ENCODE peak calls at places on chromosomes 2 and 18, in four cellular contexts. One of them, this sample, is unnamed.

GRCh38 chr2:197131558-197131855 is 179.1 kb downstream of the ANKRD44 start:
- DNase-seq in fibroblast of mammary gland: no peak
- DNase-seq in endothelial cell: no peak
- DNase-seq in astrocyte: no peak
- DNase-seq in this sample: no peak

GRCh38 chr2:119574108-119574815 is 30.0 kb downstream of the CFAP221 start:
- DNase-seq in endothelial cell: no peak
- DNase-seq in astrocyte: no peak
- DNase-seq in fibroblast of mammary gland: no peak
- DNase-seq in this sample: no peak

GRCh38 chr2:74148457-74149248 is 941 bp upstream of the BOLA3 start:
- DNase-seq in endothelial cell: no peak
- DNase-seq in astrocyte: no peak
- DNase-seq in fibroblast of mammary gland: peak
- DNase-seq in this sample: no peak

GRCh38 chr2:107412981-107413380 is 413.7 kb upstream of the RGPD4 start:
- DNase-seq in fibroblast of mammary gland: peak
- DNase-seq in endothelial cell: no peak
- DNase-seq in astrocyte: peak
- DNase-seq in this sample: no peak

GRCh38 chr18:25457636-25458035 is 105.7 kb upstream of the ZNF521 start:
- DNase-seq in astrocyte: no peak
- DNase-seq in fibroblast of mammary gland: peak
- DNase-seq in endothelial cell: no peak
- DNase-seq in this sample: no peak

GRCh38 chr2:48306409-48307284 is 223.3 kb upstream of the STON1 start:
- DNase-seq in fibroblast of mammary gland: peak
- DNase-seq in astrocyte: peak
- DNase-seq in endothelial cell: no peak
- DNase-seq in this sample: no peak

GRCh38 chr2:239257511-239257937 is 143.3 kb downstream of the HDAC4 start:
- DNase-seq in fibroblast of mammary gland: peak
- DNase-seq in astrocyte: peak
- DNase-seq in endothelial cell: no peak
- DNase-seq in this sample: no peak

GRCh38 chr18:42041793-42042192 is 86.8 kb downstream of the PIK3C3 start:
- DNase-seq in astrocyte: no peak
- DNase-seq in endothelial cell: no peak
- DNase-seq in fibroblast of mammary gland: no peak
- DNase-seq in this sample: no peak

GRCh38 chr2:23587330-23587729 is 202.4 kb downstream of the KLHL29 start:
- DNase-seq in fibroblast of mammary gland: no peak
- DNase-seq in astrocyte: no peak
- DNase-seq in endothelial cell: no peak
- DNase-seq in this sample: no peak

GRCh38 chr2:170848587-170848986 is 31.9 kb downstream of the GAD1 start:
- DNase-seq in fibroblast of mammary gland: peak
- DNase-seq in astrocyte: peak
- DNase-seq in endothelial cell: no peak
- DNase-seq in this sample: no peak

GRCh38 chr2:3670376-3670775 is 12.4 kb downstream of the ALLC start:
- DNase-seq in fibroblast of mammary gland: no peak
- DNase-seq in endothelial cell: no peak
- DNase-seq in astrocyte: no peak
- DNase-seq in this sample: no peak

GRCh38 chr2:219420687-219421086 is 2.5 kb downstream of the DES start:
- DNase-seq in astrocyte: no peak
- DNase-seq in endothelial cell: no peak
- DNase-seq in fibroblast of mammary gland: no peak
- DNase-seq in this sample: no peak

GRCh38 chr2:85326406-85326945 is 1.3 kb downstream of the TGOLN2 start:
- DNase-seq in endothelial cell: no peak
- DNase-seq in astrocyte: no peak
- DNase-seq in fibroblast of mammary gland: peak
- DNase-seq in this sample: no peak

GRCh38 chr18:58805482-58806187 is 59.0 kb upstream of the ZNF532 start:
- DNase-seq in endothelial cell: no peak
- DNase-seq in astrocyte: no peak
- DNase-seq in fibroblast of mammary gland: no peak
- DNase-seq in this sample: no peak

GRCh38 chr18:56711706-56712445 is 60.7 kb downstream of the WDR7 start:
- DNase-seq in astrocyte: no peak
- DNase-seq in fibroblast of mammary gland: peak
- DNase-seq in endothelial cell: no peak
- DNase-seq in this sample: no peak

GRCh38 chr18:44803019-44803650 is 122.4 kb downstream of the SETBP1 start:
- DNase-seq in endothelial cell: no peak
- DNase-seq in astrocyte: peak
- DNase-seq in fibroblast of mammary gland: peak
- DNase-seq in this sample: no peak

GRCh38 chr2:127218843-127219715 is 1.0 kb downstream of the CYP27C1 start:
- DNase-seq in astrocyte: no peak
- DNase-seq in endothelial cell: peak
- DNase-seq in fibroblast of mammary gland: no peak
- DNase-seq in this sample: peak

GRCh38 chr2:66805136-66805535 is 370.2 kb downstream of the MEIS1 start:
- DNase-seq in fibroblast of mammary gland: no peak
- DNase-seq in endothelial cell: no peak
- DNase-seq in astrocyte: peak
- DNase-seq in this sample: no peak

GRCh38 chr18:26468931-26469340 is 79.4 kb downstream of the KCTD1 start:
- DNase-seq in endothelial cell: peak
- DNase-seq in fibroblast of mammary gland: no peak
- DNase-seq in astrocyte: no peak
- DNase-seq in this sample: peak

GRCh38 chr2:113965644-113966043 is 75.8 kb downstream of the ACTR3 start:
- DNase-seq in astrocyte: peak
- DNase-seq in fibroblast of mammary gland: peak
- DNase-seq in endothelial cell: peak
- DNase-seq in this sample: no peak

DNA sequence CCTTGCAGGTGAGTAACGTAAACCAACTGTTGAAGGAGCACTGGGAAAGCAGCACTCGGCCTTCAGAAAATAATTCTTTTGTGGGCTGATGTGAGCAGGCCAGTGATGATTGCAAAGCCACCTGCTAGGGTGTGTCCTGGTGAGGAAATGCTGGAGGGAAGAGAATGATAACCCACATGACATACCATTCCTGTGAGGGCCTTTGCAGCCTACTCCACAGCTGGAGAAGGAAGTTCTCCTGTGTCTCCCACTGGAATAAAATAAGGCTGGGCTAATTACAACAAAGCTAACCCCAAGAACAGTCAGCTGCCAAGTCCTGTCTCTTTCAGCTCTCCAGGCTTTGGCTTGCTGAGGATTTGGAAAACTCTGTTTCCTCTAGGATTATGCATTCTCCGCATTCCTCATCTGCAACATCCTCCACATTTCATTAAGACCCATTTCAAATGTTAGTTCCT is 16.7 kb upstream of the DSG1 start:
- DNase-seq in astrocyte: peak
- DNase-seq in endothelial cell: no peak
- DNase-seq in fibroblast of mammary gland: no peak
- DNase-seq in this sample: no peak
- TF ChIP-seq CTCF in astrocyte: no peak
- TF ChIP-seq CTCF in endothelial cell: no peak
- TF ChIP-seq CTCF in fibroblast of mammary gland: no peak
- TF ChIP-seq CTCF in this sample: no peak

GRCh38 chr2:43074052-43074451 is 152.4 kb downstream of the ZFP36L2 start:
- DNase-seq in fibroblast of mammary gland: no peak
- DNase-seq in endothelial cell: no peak
- DNase-seq in astrocyte: no peak
- DNase-seq in this sample: no peak
- TF ChIP-seq CTCF in fibroblast of mammary gland: no peak
- TF ChIP-seq CTCF in endothelial cell: no peak
- TF ChIP-seq CTCF in astrocyte: no peak
- TF ChIP-seq CTCF in this sample: no peak

GRCh38 chr2:179240481-179241451 is 23.9 kb downstream of the SESTD1 start:
- DNase-seq in fibroblast of mammary gland: no peak
- DNase-seq in endothelial cell: no peak
- DNase-seq in astrocyte: no peak
- DNase-seq in this sample: no peak
- TF ChIP-seq CTCF in fibroblast of mammary gland: no peak
- TF ChIP-seq CTCF in endothelial cell: no peak
- TF ChIP-seq CTCF in astrocyte: no peak
- TF ChIP-seq CTCF in this sample: peak

GRCh38 chr2:179344970-179345369 is 80.3 kb upstream of the SESTD1 start:
- DNase-seq in endothelial cell: no peak
- DNase-seq in fibroblast of mammary gland: no peak
- DNase-seq in astrocyte: no peak
- DNase-seq in this sample: no peak

GRCh38 chr2:179348921-179349320 is 84.3 kb upstream of the SESTD1 start:
- DNase-seq in endothelial cell: no peak
- DNase-seq in astrocyte: no peak
- DNase-seq in fibroblast of mammary gland: no peak
- DNase-seq in this sample: no peak

GRCh38 chr2:179352181-179352580 is 87.5 kb upstream of the SESTD1 start:
- DNase-seq in astrocyte: no peak
- DNase-seq in fibroblast of mammary gland: no peak
- DNase-seq in endothelial cell: no peak
- DNase-seq in this sample: no peak

GRCh38 chr2:179354296-179354695 is 89.7 kb upstream of the SESTD1 start:
- DNase-seq in endothelial cell: no peak
- DNase-seq in astrocyte: no peak
- DNase-seq in fibroblast of mammary gland: no peak
- DNase-seq in this sample: no peak

DNA sequence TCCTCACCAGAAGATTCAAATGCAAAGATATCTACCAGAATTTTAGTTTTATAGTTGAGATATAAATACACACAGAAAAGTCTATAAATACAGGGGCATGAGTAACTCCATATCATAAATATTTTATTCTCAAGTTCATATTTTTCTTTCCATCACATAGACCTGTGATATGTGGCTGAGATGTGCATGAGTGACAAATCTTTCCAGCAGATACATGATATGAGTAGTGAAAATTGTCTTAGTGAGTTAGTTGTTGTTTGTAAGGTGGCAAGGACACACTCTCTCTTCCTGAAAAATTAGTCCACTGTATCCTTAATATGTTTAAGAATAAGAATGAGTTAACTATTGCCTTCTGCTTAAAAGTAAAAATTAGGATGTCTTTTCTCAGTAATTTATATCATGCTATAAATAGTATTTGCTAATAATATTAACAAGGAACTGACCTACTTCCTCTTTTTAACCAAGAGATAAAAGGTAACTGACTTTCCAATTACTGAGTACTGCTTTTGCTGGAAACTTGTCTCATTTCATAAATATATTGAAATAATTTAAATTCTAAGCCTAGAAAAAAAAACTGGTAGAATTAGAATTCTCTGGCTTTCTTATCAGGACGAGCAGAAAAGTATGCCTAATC is 85.2 kb upstream of the SESTD1 start:
- DNase-seq in fibroblast of mammary gland: no peak
- DNase-seq in endothelial cell: no peak
- DNase-seq in astrocyte: no peak
- DNase-seq in this sample: no peak
- TF ChIP-seq CTCF in fibroblast of mammary gland: no peak
- TF ChIP-seq CTCF in endothelial cell: no peak
- TF ChIP-seq CTCF in astrocyte: no peak
- TF ChIP-seq CTCF in this sample: no peak

GRCh38 chr2:11785611-11785940 is 39.1 kb downstream of the LPIN1 start:
- DNase-seq in astrocyte: no peak
- DNase-seq in fibroblast of mammary gland: no peak
- DNase-seq in endothelial cell: no peak
- DNase-seq in this sample: no peak
- TF ChIP-seq CTCF in astrocyte: no peak
- TF ChIP-seq CTCF in fibroblast of mammary gland: no peak
- TF ChIP-seq CTCF in endothelial cell: no peak
- TF ChIP-seq CTCF in this sample: no peak

This sample was measured in progenitor cell of endocrine pancreas.